ENCODE peak calls at places on chromosome 7, in nine cellular contexts. G is HepG2, X is HL-60, J is Panc1, D is HCT116, M is GM12878, Y is SK-N-SH, R is GM23338, H is K562. B is an unnamed sample.

GRCh38 chr7:138865843-138866242 is 67.8 kb upstream of the ATP6V0A4 start:
- DNase-seq in Y (no peak), H (peak; percentile 42), J (no peak), G (no peak), D (no peak), X (peak; percentile 57), M (peak; percentile 4), R (peak; percentile 54), B (no peak)

GRCh38 chr7:123624527-123625183 is 23.0 kb downstream of the ASB15 start:
- DNase-seq in R (peak; percentile 80), J (peak; percentile 28), G (peak; percentile 47), D (no peak), H (peak; percentile 81), M (peak; percentile 25), X (peak; percentile 37), Y (peak; percentile 35), B (peak; percentile 48)

GRCh38 chr7:57245206-57245605 is 113.0 kb upstream of the ZNF479 start:
- DNase-seq in H (no peak), R (no peak), M (no peak), X (no peak), Y (no peak), G (no peak), J (no peak), D (no peak), B (no peak)

GRCh38 chr7:154906736-154907355 is 96.1 kb downstream of the PAXIP1 start:
- DNase-seq in X (no peak), M (no peak), Y (no peak), R (no peak), D (no peak), H (no peak), J (no peak), G (no peak), B (no peak)

GRCh38 chr7:40221836-40222235 is 87.0 kb downstream of the SUGCT start:
- DNase-seq in G (no peak), Y (no peak), X (peak; percentile 3), H (no peak), D (no peak), J (no peak), M (no peak), R (no peak), B (no peak)

GRCh38 chr7:114856625-114857024 is 65.3 kb upstream of the MDFIC start:
- DNase-seq in R (peak; percentile 73), J (no peak), H (no peak), D (no peak), X (no peak), M (no peak), G (no peak), Y (no peak), B (no peak)

GRCh38 chr7:46202379-46202778 is 281.3 kb upstream of the IGFBP3 start:
- DNase-seq in Y (peak; percentile 21), D (no peak), G (no peak), H (no peak), X (no peak), R (no peak), J (no peak), M (no peak), B (no peak)

GRCh38 chr7:157667731-157668130 is 330.9 kb downstream of the DNAJB6 start:
- DNase-seq in G (no peak), H (no peak), J (no peak), R (no peak), X (no peak), M (no peak), D (no peak), Y (no peak), B (no peak)

GRCh38 chr7:2109251-2109935 is 123.4 kb downstream of the MAD1L1 start:
- DNase-seq in H (peak; percentile 21), J (no peak), X (no peak), M (no peak), Y (no peak), D (no peak), G (no peak), R (no peak), B (no peak)

GRCh38 chr7:65387893-65388292 is 14.2 kb downstream of the ZNF92 start:
- DNase-seq in X (no peak), Y (no peak), G (no peak), D (no peak), H (no peak), J (no peak), R (no peak), M (peak; percentile 20), B (no peak)

GRCh38 chr7:65390588-65390987 is 16.9 kb downstream of the ZNF92 start:
- DNase-seq in H (no peak), D (no peak), M (peak; percentile 65), G (no peak), X (no peak), Y (no peak), R (no peak), J (no peak), B (no peak)
- TF ChIP-seq REST in H (no peak), D (no peak), M (no peak), G (no peak), X (no peak), Y (no peak), R (no peak), J (no peak), B (no peak)

DNA sequence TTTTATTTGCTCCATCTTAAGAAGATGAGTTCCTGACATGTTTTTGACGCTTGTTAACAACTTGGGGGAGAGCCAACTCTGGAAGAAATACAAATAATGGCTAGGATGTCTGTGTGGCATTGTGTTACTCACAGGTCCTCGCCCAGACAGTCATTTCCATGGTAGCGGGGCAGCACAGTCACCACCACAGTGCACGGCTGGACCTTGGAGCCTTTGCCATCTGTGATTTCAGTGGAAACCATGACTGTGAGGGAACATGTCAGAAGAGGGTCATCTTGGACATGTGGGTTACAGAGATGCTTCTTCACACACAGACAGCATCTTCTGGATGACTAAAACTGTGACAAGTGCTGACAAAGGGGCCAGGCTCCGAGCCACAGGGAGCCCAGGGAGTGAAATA is 74.5 kb downstream of the PKD1L1 start:
- DNase-seq in D (no peak), X (no peak), H (no peak), Y (no peak), J (peak; percentile 5), M (no peak), G (no peak), R (no peak), B (peak; percentile 79)
- TF ChIP-seq REST in D (no peak), X (no peak), H (no peak), Y (no peak), J (no peak), M (no peak), G (no peak), R (no peak), B (no peak)

GRCh38 chr7:135147899-135148721 is at the start of gene TMEM140:
- DNase-seq in H (no peak), M (peak; percentile 90), J (peak; percentile 84), R (no peak), Y (no peak), G (peak; percentile 94), X (no peak), D (no peak), B (peak; percentile 56)
- TF ChIP-seq REST in H (no peak), M (no peak), J (no peak), R (no peak), Y (no peak), G (peak; percentile 69), X (no peak), D (no peak), B (no peak)

GRCh38 chr7:71497233-71497946 is 365.4 kb downstream of the GALNT17 start:
- DNase-seq in R (no peak), J (no peak), M (no peak), H (no peak), D (no peak), G (no peak), X (no peak), Y (no peak), B (no peak)

GRCh38 chr7:71491331-71491730 is 359.4 kb downstream of the GALNT17 start:
- DNase-seq in D (no peak), R (no peak), J (no peak), G (no peak), H (no peak), Y (no peak), M (no peak), X (no peak), B (no peak)

GRCh38 chr7:71495828-71496227 is 363.9 kb downstream of the GALNT17 start:
- DNase-seq in R (no peak), G (no peak), J (no peak), D (no peak), X (no peak), H (no peak), Y (no peak), M (no peak), B (no peak)
- TF ChIP-seq REST in R (no peak), G (no peak), J (no peak), D (no peak), X (no peak), H (no peak), Y (no peak), M (no peak), B (no peak)

GRCh38 chr7:83467493-83467892 is 181.4 kb downstream of the SEMA3E start:
- DNase-seq in X (no peak), R (peak; percentile 45), Y (no peak), G (no peak), M (no peak), D (no peak), H (no peak), J (no peak), B (no peak)
- TF ChIP-seq REST in X (no peak), R (no peak), Y (no peak), G (no peak), M (no peak), D (no peak), H (no peak), J (no peak), B (no peak)

GRCh38 chr7:122532406-122533269 is 166.3 kb downstream of the RNF133 start:
- DNase-seq in H (peak; percentile 20), G (peak; percentile 4), D (peak; percentile 4), X (no peak), M (no peak), Y (peak; percentile 15), J (no peak), R (peak; percentile 65), B (peak; percentile 23)
- TF ChIP-seq REST in H (no peak), G (no peak), D (no peak), X (no peak), M (no peak), Y (no peak), J (no peak), R (no peak), B (no peak)

GRCh38 chr7:38319873-38320272 is 46.4 kb upstream of the TARP start:
- DNase-seq in M (no peak), H (no peak), J (no peak), R (no peak), X (no peak), Y (no peak), G (no peak), D (no peak), B (no peak)

GRCh38 chr7:38318803-38319416 is 45.5 kb upstream of the TARP start:
- DNase-seq in M (no peak), G (peak; percentile 23), R (peak; percentile 94), Y (peak; percentile 67), X (peak; percentile 80), H (peak; percentile 30), D (peak; percentile 40), J (peak; percentile 70), B (peak; percentile 61)

GRCh38 chr7:38316733-38317360 is 43.4 kb upstream of the TARP start:
- DNase-seq in M (no peak), H (no peak), J (no peak), Y (no peak), D (no peak), G (no peak), X (peak; percentile 42), R (no peak), B (no peak)

GRCh38 chr7:38317457-38318037 is 44.1 kb upstream of the TARP start:
- DNase-seq in X (peak; percentile 95), G (no peak), H (no peak), R (no peak), Y (no peak), D (no peak), M (no peak), J (no peak), B (no peak)

GRCh38 chr7:38318241-38318640 is 44.8 kb upstream of the TARP start:
- DNase-seq in G (no peak), H (no peak), Y (no peak), J (no peak), X (peak; percentile 74), R (no peak), M (no peak), D (no peak), B (no peak)
- TF ChIP-seq REST in G (no peak), H (no peak), Y (no peak), J (no peak), X (no peak), R (no peak), M (no peak), D (no peak), B (no peak)